ENCODE peak calls at places on chromosomes 12 and 14, in six cellular contexts. G is uterus, X is epithelial cell of prostate, K is SK-N-SH, B is fibroblast of mammary gland, P is B cell. H is an unnamed sample.

GRCh38 chr12:71594214-71594948 is 69.3 kb downstream of the ZFC3H1 start:
- DNase-seq in G (no peak), X (no peak), K (peak), B (peak), P (no peak), H (no peak)

GRCh38 chr12:53290661-53291060 is 4.7 kb upstream of the PFDN5 start:
- DNase-seq in G (no peak), X (no peak), K (no peak), B (peak), P (no peak), H (no peak)

GRCh38 chr14:63267171-63267570 is 51.6 kb downstream of the GPHB5 start:
- DNase-seq in G (no peak), X (no peak), K (no peak), B (no peak), P (no peak), H (no peak)

GRCh38 chr12:12946686-12947355 is 5.1 kb downstream of the GPRC5D start:
- DNase-seq in G (no peak), X (no peak), K (no peak), B (peak), P (no peak), H (no peak)

GRCh38 chr14:29894030-29894429 is 33.6 kb downstream of the PRKD1 start:
- DNase-seq in G (no peak), X (no peak), K (no peak), B (no peak), P (no peak), H (no peak)

GRCh38 chr14:105605501-105606304 is 79.3 kb downstream of the TMEM121 start:
- DNase-seq in G (no peak), X (no peak), K (no peak), B (no peak), P (no peak), H (no peak)

GRCh38 chr14:90109858-90110257 is 48.1 kb downstream of the KCNK13 start:
- DNase-seq in G (no peak), X (no peak), K (peak), B (no peak), P (no peak), H (no peak)

GRCh38 chr12:57454566-57455373 is at the start of gene INHBE:
- DNase-seq in G (no peak), X (no peak), K (no peak), B (peak), P (peak), H (no peak)

GRCh38 chr14:23605931-23606585 is 27.5 kb upstream of the JPH4 start:
- DNase-seq in G (no peak), X (no peak), K (no peak), B (no peak), P (no peak), H (no peak)

GRCh38 chr12:44317651-44318126 is 481.8 kb downstream of the TMEM117 start:
- DNase-seq in G (no peak), X (no peak), K (peak), B (peak), P (no peak), H (no peak)

GRCh38 chr14:91835920-91836843 is 31.2 kb downstream of the TC2N start:
- DNase-seq in G (peak), X (peak), K (peak), B (no peak), P (peak), H (peak)

GRCh38 chr12:122862110-122862634 is 26.9 kb downstream of the HIP1R start:
- DNase-seq in G (no peak), X (no peak), K (peak), B (no peak), P (no peak), H (peak)

GRCh38 chr12:129696405-129696804 is 207.4 kb downstream of the TMEM132D start:
- DNase-seq in G (no peak), X (no peak), K (no peak), B (no peak), P (no peak), H (no peak)

GRCh38 chr14:104108570-104109060 is 23.1 kb downstream of the ASPG start:
- DNase-seq in G (peak), X (no peak), K (peak), B (no peak), P (no peak), H (no peak)

GRCh38 chr14:96253140-96253539 is 2.9 kb upstream of the BDKRB1 start:
- DNase-seq in G (peak), X (no peak), K (no peak), B (peak), P (no peak), H (no peak)

GRCh38 chr12:47079894-47080724 is at the start of gene AMIGO2:
- DNase-seq in G (peak), X (no peak), K (no peak), B (peak), P (peak), H (peak)

GRCh38 chr14:90795744-90796143 is 20.5 kb downstream of the TTC7B start:
- DNase-seq in G (no peak), X (peak), K (peak), B (peak), P (no peak), H (no peak)

GRCh38 chr12:75825686-75826085 is 205.9 kb downstream of the PHLDA1 start:
- DNase-seq in G (no peak), X (peak), K (no peak), B (peak), P (no peak), H (no peak)

GRCh38 chr12:11147420-11147819 is 13.0 kb upstream of the TAS2R30 start:
- DNase-seq in G (no peak), X (no peak), K (no peak), B (no peak), P (no peak), H (no peak)

GRCh38 chr12:44372259-44372658 is 503.9 kb downstream of the NELL2 start:
- DNase-seq in G (no peak), X (peak), K (peak), B (peak), P (no peak), H (no peak)

GRCh38 chr14:30533126-30533525 is 25.8 kb upstream of the G2E3 start:
- DNase-seq in G (no peak), X (no peak), K (no peak), B (no peak), P (no peak), H (no peak)

GRCh38 chr14:33512201-33512600 is 438.7 kb downstream of the EGLN3 start:
- DNase-seq in G (no peak), X (no peak), K (no peak), B (peak), P (no peak), H (no peak)

H was measured in lower lobe of right lung.